ENCODE peak calls at places on chromosomes 7 and 10, in nine cellular contexts. L is stomach, I is A549, N is body of pancreas, K is heart left ventricle, D is GM12891, Q is prostate gland, H is erythroblast, R is tibial nerve. W is an unnamed sample.
A peak's percentile ranks its signal among the peaks of the same experiment; 100 is the strongest.

GRCh38 chr7:98536803-98537202 is 80.3 kb upstream of the NPTX2 start:
- DNase-seq in K (no peak), R (no peak), D (no peak), I (no peak), N (no peak), Q (no peak), H (no peak), L (no peak), W (no peak)

GRCh38 chr7:91240546-91240945 is 23.7 kb upstream of the FZD1 start:
- DNase-seq in H (no peak), I (no peak), L (no peak), K (no peak), R (peak; percentile 53), N (no peak), D (no peak), Q (no peak), W (no peak)

GRCh38 chr10:49448924-49449323 is 53.0 kb upstream of the DRGX start:
- DNase-seq in I (no peak), N (no peak), Q (no peak), K (no peak), D (no peak), R (no peak), H (no peak), L (no peak), W (no peak)

GRCh38 chr7:98281757-98282652 is 519 bp downstream of the BRI3 start:
- DNase-seq in I (no peak), D (no peak), L (peak; percentile 46), K (peak; percentile 47), H (peak; percentile 73), N (peak; percentile 66), Q (no peak), R (peak; percentile 27), W (no peak)

GRCh38 chr7:31663072-31663471 is 23.9 kb upstream of the PPP1R17 start:
- DNase-seq in K (no peak), I (peak; percentile 30), D (no peak), L (no peak), N (no peak), H (no peak), Q (no peak), R (no peak), W (no peak)

GRCh38 chr7:157360483-157361025 is 23.8 kb downstream of the DNAJB6 start:
- DNase-seq in D (no peak), L (no peak), Q (no peak), I (no peak), R (no peak), K (no peak), H (no peak), N (no peak), W (no peak)

GRCh38 chr7:108402865-108403264 is 53.4 kb downstream of the NRCAM start:
- DNase-seq in H (no peak), K (no peak), R (no peak), D (no peak), L (no peak), I (no peak), N (no peak), Q (no peak), W (no peak)

GRCh38 chr10:15106352-15107013 is 9.3 kb downstream of the RPP38 start:
- DNase-seq in N (peak; percentile 74), K (peak; percentile 49), L (peak; percentile 85), R (peak; percentile 88), H (peak; percentile 82), Q (peak; percentile 74), D (peak; percentile 39), I (peak; percentile 79), W (peak; percentile 51)

GRCh38 chr10:93496322-93497041 is at the start of gene CEP55:
- DNase-seq in N (peak; percentile 95), L (peak; percentile 96), D (peak; percentile 88), I (peak; percentile 96), K (peak; percentile 94), R (peak; percentile 91), Q (peak; percentile 94), H (peak; percentile 95), W (peak; percentile 90)

GRCh38 chr10:91635401-91636400 is 2.8 kb upstream of the PPP1R3C start:
- DNase-seq in D (peak; percentile 18), N (peak; percentile 80), R (peak; percentile 93), Q (peak; percentile 75), K (peak; percentile 71), H (peak; percentile 71), I (peak; percentile 84), L (peak; percentile 71), W (peak; percentile 47)

GRCh38 chr7:27154369-27154768 is 2.0 kb upstream of the HOXA3 start:
- DNase-seq in D (no peak), L (peak; percentile 13), N (peak; percentile 7), I (no peak), H (no peak), Q (no peak), R (no peak), K (no peak), W (no peak)

GRCh38 chr7:506391-506831 is 13.2 kb downstream of the PDGFA start:
- DNase-seq in D (no peak), I (no peak), L (no peak), N (peak; percentile 22), Q (no peak), K (no peak), R (no peak), H (no peak), W (no peak)

DNA sequence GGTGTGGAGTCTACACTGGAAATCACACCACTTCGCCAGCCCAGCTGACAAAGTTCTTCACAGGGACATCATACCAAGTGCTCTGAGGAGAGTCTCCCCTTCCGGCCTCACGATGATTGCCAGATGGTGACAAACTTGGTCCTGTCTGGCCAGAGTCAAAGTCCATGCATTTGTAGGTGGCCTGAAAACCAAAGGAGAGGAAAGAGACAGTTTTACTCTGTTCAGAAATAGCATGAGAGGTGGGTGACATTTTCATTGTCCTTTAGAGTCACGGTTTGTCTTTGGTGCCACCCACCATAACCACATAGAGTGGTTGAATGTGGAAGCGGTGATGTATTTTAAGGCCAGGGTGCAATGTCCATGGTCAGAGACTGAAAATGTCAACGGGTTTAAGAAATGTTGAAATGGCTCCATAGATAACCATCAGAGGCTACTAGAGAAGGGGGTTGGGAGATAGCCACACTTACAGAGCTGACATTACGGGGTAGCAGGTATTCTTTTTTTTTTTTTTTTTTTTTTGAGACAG is 33.0 kb downstream of the BTBD16 start:
- DNase-seq in R (no peak), N (no peak), L (no peak), D (no peak), K (no peak), Q (no peak), H (no peak), I (no peak), W (no peak)
- TF ChIP-seq POLR2A in R (no peak), N (no peak), L (no peak), D (no peak), K (no peak), Q (no peak), H (no peak), I (no peak), W (no peak)

DNA sequence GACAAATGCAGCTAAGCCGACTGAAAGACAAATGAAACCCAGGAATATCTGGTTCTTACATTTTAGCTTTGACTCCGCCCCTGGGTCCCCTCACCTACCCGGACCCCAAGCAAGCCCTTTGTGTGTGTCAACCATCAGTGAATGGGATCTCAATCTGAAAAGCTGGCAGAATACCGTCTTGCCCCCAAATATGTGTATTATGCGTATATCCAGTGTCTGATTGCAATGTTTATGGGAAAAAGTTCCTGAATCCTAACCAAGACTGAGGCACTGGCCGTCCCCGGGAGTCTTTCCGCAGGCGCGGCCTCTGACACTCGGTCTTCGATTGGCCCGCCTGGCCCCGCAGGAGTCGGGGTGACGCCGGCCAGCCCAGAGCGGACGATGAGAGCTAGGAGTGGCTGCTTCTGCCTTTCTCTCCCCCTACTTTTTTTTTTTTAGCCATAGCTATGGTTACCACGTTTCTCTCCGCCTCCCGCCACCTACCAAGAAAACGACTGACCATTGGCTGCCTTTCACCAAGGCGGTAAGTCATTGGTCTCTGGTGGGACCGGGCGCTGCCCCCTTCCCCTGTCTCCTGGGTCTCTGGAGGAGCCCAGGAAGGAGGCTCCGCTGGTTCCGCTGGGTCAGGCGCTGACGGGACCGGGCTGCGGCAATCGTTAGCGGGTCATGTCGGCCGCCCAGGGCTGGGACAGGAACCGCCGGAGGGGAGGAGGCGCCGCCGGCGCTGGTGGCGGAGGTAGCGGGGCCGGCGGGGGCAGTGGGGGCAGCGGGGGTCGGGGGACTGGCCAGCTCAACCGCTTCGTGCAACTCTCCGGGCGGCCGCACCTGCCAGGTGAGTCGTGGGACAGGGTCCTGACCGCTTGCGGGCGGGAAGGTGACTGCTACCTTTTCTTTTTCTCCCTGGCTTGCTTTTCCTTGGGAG is at the start of gene KLHDC10:
- DNase-seq in H (peak; percentile 99), R (peak; percentile 99), D (peak; percentile 93), Q (peak; percentile 97), K (peak; percentile 97), L (peak; percentile 99), N (peak; percentile 96), I (peak; percentile 99), W (peak; percentile 81)
- TF ChIP-seq POLR2A in H (peak; percentile 75), R (peak; percentile 44), D (peak; percentile 39), Q (peak; percentile 48), K (peak; percentile 66), L (no peak), N (no peak), I (peak; percentile 50), W (peak; percentile 63)

DNA sequence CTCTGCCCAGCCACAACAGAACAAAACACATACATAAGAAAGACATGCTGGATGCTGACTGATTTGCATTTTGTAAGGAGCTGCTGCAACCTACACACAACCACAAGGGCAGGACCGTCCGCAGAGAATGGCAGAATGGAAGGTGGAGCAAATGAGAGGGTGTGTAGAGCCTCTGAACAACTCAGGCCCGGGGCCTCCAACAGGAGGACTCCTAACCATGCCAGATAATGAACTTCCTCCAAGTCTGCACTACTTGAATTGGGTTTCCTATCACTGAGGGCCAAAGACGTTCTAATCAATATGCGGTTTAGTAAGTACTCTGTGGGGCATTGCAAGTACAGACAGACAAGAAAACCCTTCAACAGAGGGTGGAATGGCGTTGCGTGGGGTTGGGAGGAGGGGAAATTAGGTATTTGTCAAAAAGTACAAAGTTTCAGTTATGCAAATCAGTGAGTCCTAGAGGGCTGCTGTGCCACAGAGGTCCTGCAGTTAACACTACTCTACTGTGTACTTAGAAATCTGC is 14.6 kb downstream of the VOPP1 start:
- DNase-seq in R (no peak), K (no peak), N (no peak), Q (no peak), L (no peak), D (peak; percentile 53), H (peak; percentile 26), I (no peak), W (no peak)
- TF ChIP-seq POLR2A in R (no peak), K (no peak), N (no peak), Q (no peak), L (no peak), D (peak; percentile 73), H (no peak), I (no peak), W (no peak)

GRCh38 chr7:77415474-77415821 is 701 bp downstream of the GSAP start:
- DNase-seq in R (no peak), K (peak; percentile 22), L (peak; percentile 33), H (peak; percentile 35), I (no peak), Q (peak; percentile 9), N (no peak), D (peak; percentile 27), W (no peak)

GRCh38 chr7:77417801-77418200 is 1.7 kb upstream of the GSAP start:
- DNase-seq in Q (no peak), R (no peak), L (no peak), K (no peak), H (no peak), D (no peak), I (no peak), N (no peak), W (no peak)

GRCh38 chr7:77416621-77417371 is 647 bp upstream of the GSAP start:
- DNase-seq in I (peak; percentile 59), K (no peak), N (no peak), L (no peak), R (no peak), H (no peak), Q (no peak), D (no peak), W (no peak)

GRCh38 chr7:77413861-77414424 is 2.2 kb downstream of the GSAP start:
- DNase-seq in I (no peak), D (no peak), Q (no peak), N (no peak), R (no peak), L (no peak), H (no peak), K (no peak), W (no peak)

GRCh38 chr7:77415822-77416620 is at the start of gene GSAP:
- DNase-seq in N (peak; percentile 75), Q (peak; percentile 63), H (peak; percentile 65), L (peak; percentile 83), R (peak; percentile 35), D (peak; percentile 61), I (peak; percentile 31), K (peak; percentile 78), W (peak; percentile 36)
- TF ChIP-seq POLR2A in N (peak; percentile 37), Q (no peak), H (no peak), L (no peak), R (peak; percentile 34), D (peak; percentile 12), I (peak; percentile 34), K (no peak), W (peak; percentile 15)

W was measured in H54.